ENCODE peak calls at places on chromosomes 4 and X, in four cellular contexts. Y, X, A and C are unnamed samples.
A peak's percentile ranks its signal among the peaks of the same experiment; 100 is the strongest.

GRCh38 chr4:29309050-29309449 is 1411.1 kb upstream of the PCDH7 start:
- DNase-seq in A (no peak), Y (no peak), X (peak; percentile 81), C (no peak)

GRCh38 chr4:136651278-136651667 is 881.0 kb downstream of the PCDH18 start:
- DNase-seq in A (no peak), X (peak; percentile 34), Y (no peak), C (no peak)

GRCh38 chr4:45741897-45742296 is 382.0 kb downstream of the GABRG1 start:
- DNase-seq in X (no peak), A (no peak), Y (no peak), C (no peak)

GRCh38 chrX:16386126-16386525 is 218.8 kb downstream of the MAGEB17 start:
- DNase-seq in Y (no peak), A (no peak), X (peak; percentile 15), C (no peak)

GRCh38 chr4:157221895-157222763 is 1.6 kb downstream of the GRIA2 start:
- DNase-seq in A (no peak), Y (no peak), X (no peak), C (no peak)

GRCh38 chr4:71004281-71004851 is 10.9 kb downstream of the DCK start:
- DNase-seq in Y (no peak), X (no peak), A (peak; percentile 76), C (peak; percentile 87)

GRCh38 chr4:12963291-12963690 is 520.8 kb downstream of the RAB28 start:
- DNase-seq in Y (no peak), A (no peak), X (no peak), C (no peak)

GRCh38 chrX:21993265-21993664 is 38.9 kb upstream of the PHEX start:
- DNase-seq in X (no peak), Y (peak; percentile 14), A (no peak), C (no peak)

GRCh38 chr4:38785041-38785790 is 2.4 kb upstream of the TLR10 start:
- DNase-seq in X (no peak), A (no peak), Y (no peak), C (no peak)

DNA sequence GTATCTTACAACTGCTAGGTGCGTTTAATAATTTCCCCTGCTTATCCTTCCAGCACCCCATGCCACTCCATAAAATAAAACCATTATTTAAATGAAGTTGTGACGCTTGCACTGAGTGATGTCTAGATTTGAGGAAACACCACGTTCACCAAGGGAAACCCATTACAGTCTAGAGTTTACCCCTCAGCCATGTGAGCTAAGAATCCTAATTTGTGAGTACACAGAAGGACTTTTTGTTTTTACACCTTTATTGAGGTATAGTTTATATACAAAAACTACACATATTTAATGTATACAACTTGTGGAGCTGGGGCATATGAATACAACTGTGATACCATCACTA is 326.8 kb downstream of the RAPGEF2 start:
- DNase-seq in Y (no peak), X (no peak), A (no peak), C (no peak)
- H3K4me3 ChIP-seq in Y (no peak overlapping the region), X (no peak overlapping the region), A (no peak overlapping the region), C (no peak overlapping the region)

DNA sequence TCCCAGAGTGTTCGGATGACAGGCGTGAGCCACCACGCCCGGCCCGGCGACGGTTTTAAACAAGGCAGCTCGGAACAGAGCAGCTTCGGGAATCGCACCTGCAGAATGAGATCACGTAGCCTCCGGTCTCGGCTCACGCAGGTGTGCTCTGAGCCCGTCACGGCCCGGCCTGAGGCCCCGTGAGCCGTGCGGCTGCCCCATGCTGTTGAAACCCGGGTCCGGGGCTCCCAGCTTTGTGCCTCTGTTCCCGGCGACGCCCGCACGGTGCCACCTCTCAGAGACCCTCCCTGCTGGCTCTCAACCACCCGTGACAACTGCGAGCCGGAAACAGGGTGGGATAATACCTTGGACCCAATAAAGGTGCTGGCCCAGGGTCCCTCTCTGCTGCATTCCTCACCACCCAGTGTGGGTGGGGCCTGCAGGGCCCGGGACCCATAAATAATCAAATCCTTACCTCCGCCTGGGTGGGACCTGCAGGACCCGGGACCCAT is 13.4 kb upstream of the PLCXD1 start:
- DNase-seq in X (no peak), A (no peak), Y (no peak), C (no peak)
- H3K27ac ChIP-seq in X (no peak overlapping the region), A (no peak overlapping the region), Y (no peak overlapping the region), C (no peak overlapping the region)

GRCh38 chr4:141706445-141706844 is 70.1 kb downstream of the IL15 start:
- DNase-seq in A (no peak), X (no peak), Y (no peak), C (no peak)

GRCh38 chr4:141705747-141706377 is 69.5 kb downstream of the IL15 start:
- DNase-seq in X (no peak), A (no peak), Y (no peak), C (no peak)

GRCh38 chr4:141713771-141714445 is 77.5 kb downstream of the IL15 start:
- DNase-seq in A (no peak), X (peak; percentile 72), Y (no peak), C (no peak)

GRCh38 chr4:141713185-141713584 is 76.8 kb downstream of the IL15 start:
- DNase-seq in A (no peak), Y (no peak), X (peak; percentile 12), C (no peak)

GRCh38 chr4:141711211-141711610 is 74.8 kb downstream of the IL15 start:
- DNase-seq in Y (no peak), X (peak; percentile 51), A (no peak), C (no peak)
- TF ChIP-seq CTCF in Y (peak; percentile 70), X (peak; percentile 70), A (no peak), C (peak; percentile 46)

DNA sequence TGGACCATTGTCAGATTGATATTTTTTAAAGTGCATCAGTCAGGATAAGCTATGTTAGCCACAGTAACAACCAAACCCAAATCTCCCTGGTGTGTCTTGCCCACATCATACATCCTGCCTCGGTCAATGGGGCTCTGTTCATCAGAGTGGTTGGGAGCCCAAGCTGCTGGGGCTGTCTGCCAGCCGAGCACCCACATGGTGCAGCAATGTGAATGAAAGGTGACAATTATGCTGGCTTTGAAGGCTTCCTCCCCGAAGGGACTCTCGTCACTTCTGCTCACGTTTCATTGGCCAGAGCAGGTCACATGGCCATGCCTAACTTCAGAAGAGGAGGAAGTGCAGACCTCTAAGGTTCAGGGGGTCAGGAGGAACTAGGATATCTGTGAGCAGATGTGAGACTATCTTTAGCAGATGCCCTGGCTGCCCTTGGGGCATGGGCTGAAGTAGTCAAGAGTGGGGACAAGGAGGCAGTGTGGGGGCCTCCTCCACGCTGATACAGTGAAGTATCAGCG is 1.3 kb upstream of the JAKMIP1 start:
- DNase-seq in A (no peak), Y (no peak), X (no peak), C (no peak)
- H3K4me3 ChIP-seq in A (no peak overlapping the region), Y (no peak overlapping the region), X (no peak overlapping the region), C (no peak overlapping the region)